ENCODE peak calls at places on chromosomes 3 and 15, in six cellular contexts. One of them, this sample, is unnamed.

GRCh38 chr15:57375827-57376694 is at the start of gene CGNL1:
- DNase-seq in suprapubic skin: no peak
- DNase-seq in heart left ventricle: peak
- DNase-seq in breast epithelium: no peak
- DNase-seq in stomach: peak
- DNase-seq in HCT116: no peak
- DNase-seq in this sample: no peak

GRCh38 chr15:93331545-93332117 is 242.6 kb upstream of the RGMA start:
- DNase-seq in suprapubic skin: no peak
- DNase-seq in heart left ventricle: no peak
- DNase-seq in breast epithelium: no peak
- DNase-seq in stomach: no peak
- DNase-seq in HCT116: no peak
- DNase-seq in this sample: no peak

GRCh38 chr3:151307131-151307530 is 9.5 kb downstream of the GPR87 start:
- DNase-seq in suprapubic skin: no peak
- DNase-seq in heart left ventricle: no peak
- DNase-seq in breast epithelium: no peak
- DNase-seq in stomach: no peak
- DNase-seq in HCT116: no peak
- DNase-seq in this sample: no peak

GRCh38 chr15:78831229-78832207 is 20.3 kb upstream of the ADAMTS7 start:
- DNase-seq in suprapubic skin: no peak
- DNase-seq in heart left ventricle: no peak
- DNase-seq in breast epithelium: no peak
- DNase-seq in stomach: no peak
- DNase-seq in HCT116: no peak
- DNase-seq in this sample: no peak

GRCh38 chr3:70180664-70181063 is 131.8 kb downstream of the MDFIC2 start:
- DNase-seq in suprapubic skin: no peak
- DNase-seq in heart left ventricle: no peak
- DNase-seq in breast epithelium: no peak
- DNase-seq in stomach: no peak
- DNase-seq in HCT116: no peak
- DNase-seq in this sample: no peak

GRCh38 chr3:165070682-165071081 is 7.6 kb downstream of the SI start:
- DNase-seq in suprapubic skin: no peak
- DNase-seq in heart left ventricle: no peak
- DNase-seq in breast epithelium: no peak
- DNase-seq in stomach: no peak
- DNase-seq in HCT116: no peak
- DNase-seq in this sample: no peak

GRCh38 chr3:134357914-134358811 is 16.1 kb downstream of the AMOTL2 start:
- DNase-seq in suprapubic skin: no peak
- DNase-seq in heart left ventricle: no peak
- DNase-seq in breast epithelium: no peak
- DNase-seq in stomach: peak
- DNase-seq in HCT116: peak
- DNase-seq in this sample: no peak

GRCh38 chr15:76328962-76329361 is 7.6 kb upstream of the ISL2 start:
- DNase-seq in suprapubic skin: no peak
- DNase-seq in heart left ventricle: no peak
- DNase-seq in breast epithelium: no peak
- DNase-seq in stomach: no peak
- DNase-seq in HCT116: no peak
- DNase-seq in this sample: no peak

GRCh38 chr3:136042608-136043221 is 77.2 kb downstream of the PPP2R3A start:
- DNase-seq in suprapubic skin: no peak
- DNase-seq in heart left ventricle: no peak
- DNase-seq in breast epithelium: no peak
- DNase-seq in stomach: no peak
- DNase-seq in HCT116: peak
- DNase-seq in this sample: no peak

GRCh38 chr3:139718415-139718814 is 40.6 kb upstream of the NMNAT3 start:
- DNase-seq in suprapubic skin: no peak
- DNase-seq in heart left ventricle: no peak
- DNase-seq in breast epithelium: peak
- DNase-seq in stomach: no peak
- DNase-seq in HCT116: peak
- DNase-seq in this sample: no peak

GRCh38 chr3:144670560-144670959 is 698.9 kb downstream of the DIPK2A start:
- DNase-seq in suprapubic skin: no peak
- DNase-seq in heart left ventricle: no peak
- DNase-seq in breast epithelium: no peak
- DNase-seq in stomach: no peak
- DNase-seq in HCT116: no peak
- DNase-seq in this sample: no peak

GRCh38 chr3:66428733-66429132 is 72.1 kb downstream of the LRIG1 start:
- DNase-seq in suprapubic skin: peak
- DNase-seq in heart left ventricle: peak
- DNase-seq in breast epithelium: peak
- DNase-seq in stomach: peak
- DNase-seq in HCT116: no peak
- DNase-seq in this sample: peak

GRCh38 chr3:141875893-141876380 is 506 bp upstream of the ATP1B3 start:
- DNase-seq in suprapubic skin: peak
- DNase-seq in heart left ventricle: peak
- DNase-seq in breast epithelium: no peak
- DNase-seq in stomach: peak
- DNase-seq in HCT116: peak
- DNase-seq in this sample: peak

GRCh38 chr3:122786067-122786466 is 7.6 kb downstream of the HSPBAP1 start:
- DNase-seq in suprapubic skin: no peak
- DNase-seq in heart left ventricle: no peak
- DNase-seq in breast epithelium: no peak
- DNase-seq in stomach: no peak
- DNase-seq in HCT116: no peak
- DNase-seq in this sample: no peak

GRCh38 chr15:82952156-82953081 is at the start of gene HOMER2:
- DNase-seq in suprapubic skin: no peak
- DNase-seq in heart left ventricle: no peak
- DNase-seq in breast epithelium: peak
- DNase-seq in stomach: peak
- DNase-seq in HCT116: no peak
- DNase-seq in this sample: no peak

GRCh38 chr3:102449341-102449740 is 14.5 kb downstream of the ZPLD1 start:
- DNase-seq in suprapubic skin: no peak
- DNase-seq in heart left ventricle: no peak
- DNase-seq in breast epithelium: no peak
- DNase-seq in stomach: no peak
- DNase-seq in HCT116: no peak
- DNase-seq in this sample: no peak

GRCh38 chr3:97991278-97991652 is 19.0 kb upstream of the RIOX2 start:
- DNase-seq in suprapubic skin: no peak
- DNase-seq in heart left ventricle: no peak
- DNase-seq in breast epithelium: no peak
- DNase-seq in stomach: no peak
- DNase-seq in HCT116: no peak
- DNase-seq in this sample: no peak

GRCh38 chr15:101712078-101712477 is 12.2 kb downstream of the TARS3 start:
- DNase-seq in suprapubic skin: no peak
- DNase-seq in heart left ventricle: no peak
- DNase-seq in breast epithelium: no peak
- DNase-seq in stomach: no peak
- DNase-seq in HCT116: no peak
- DNase-seq in this sample: no peak

GRCh38 chr3:45874677-45875346 is 11.5 kb upstream of the CCR9 start:
- DNase-seq in suprapubic skin: no peak
- DNase-seq in heart left ventricle: no peak
- DNase-seq in breast epithelium: no peak
- DNase-seq in stomach: no peak
- DNase-seq in HCT116: no peak
- DNase-seq in this sample: no peak

GRCh38 chr15:63601026-63601726 is 4.0 kb downstream of the FBXL22 start:
- DNase-seq in suprapubic skin: no peak
- DNase-seq in heart left ventricle: peak
- DNase-seq in breast epithelium: no peak
- DNase-seq in stomach: no peak
- DNase-seq in HCT116: no peak
- DNase-seq in this sample: no peak

GRCh38 chr15:63602595-63602994 is 5.4 kb downstream of the FBXL22 start:
- DNase-seq in suprapubic skin: no peak
- DNase-seq in heart left ventricle: no peak
- DNase-seq in breast epithelium: no peak
- DNase-seq in stomach: no peak
- DNase-seq in HCT116: no peak
- DNase-seq in this sample: no peak

GRCh38 chr15:63600001-63600645 is 2.9 kb downstream of the FBXL22 start:
- DNase-seq in suprapubic skin: no peak
- DNase-seq in heart left ventricle: no peak
- DNase-seq in breast epithelium: no peak
- DNase-seq in stomach: no peak
- DNase-seq in HCT116: no peak
- DNase-seq in this sample: no peak

GRCh38 chr15:63600646-63601025 is 3.4 kb downstream of the FBXL22 start:
- DNase-seq in suprapubic skin: peak
- DNase-seq in heart left ventricle: peak
- DNase-seq in breast epithelium: peak
- DNase-seq in stomach: peak
- DNase-seq in HCT116: peak
- DNase-seq in this sample: peak

GRCh38 chr15:63601727-63602185 is 4.6 kb downstream of the FBXL22 start:
- DNase-seq in suprapubic skin: no peak
- DNase-seq in heart left ventricle: no peak
- DNase-seq in breast epithelium: no peak
- DNase-seq in stomach: no peak
- DNase-seq in HCT116: no peak
- DNase-seq in this sample: no peak
- TF ChIP-seq POLR2A in suprapubic skin: no peak
- TF ChIP-seq POLR2A in heart left ventricle: no peak
- TF ChIP-seq POLR2A in breast epithelium: no peak
- TF ChIP-seq POLR2A in stomach: no peak
- TF ChIP-seq POLR2A in HCT116: no peak
- TF ChIP-seq POLR2A in this sample: no peak

DNA sequence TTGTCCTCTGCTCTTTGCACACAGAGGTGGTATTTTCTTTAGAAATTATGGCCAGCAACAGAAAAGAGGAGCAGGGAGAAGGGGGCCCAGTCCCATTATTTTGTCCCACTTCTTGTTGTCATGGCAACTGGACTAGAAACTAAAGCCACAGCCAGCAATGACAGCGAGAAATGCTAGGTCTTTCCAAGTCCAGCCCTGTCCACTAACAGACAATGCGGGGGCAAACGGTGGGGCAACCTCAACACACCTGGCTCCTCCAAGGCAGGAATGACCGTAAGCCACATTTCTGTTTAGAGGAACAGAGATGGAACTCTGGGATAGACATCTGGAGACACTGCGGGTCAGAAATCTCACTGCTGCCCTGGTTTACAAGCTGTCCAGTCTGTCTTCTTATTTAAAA is 107.3 kb downstream of the RFTN1 start:
- DNase-seq in suprapubic skin: no peak
- DNase-seq in heart left ventricle: no peak
- DNase-seq in breast epithelium: no peak
- DNase-seq in stomach: no peak
- DNase-seq in HCT116: no peak
- DNase-seq in this sample: no peak
- TF ChIP-seq CTCF in suprapubic skin: no peak
- TF ChIP-seq CTCF in heart left ventricle: no peak
- TF ChIP-seq CTCF in breast epithelium: no peak
- TF ChIP-seq CTCF in stomach: no peak
- TF ChIP-seq CTCF in HCT116: no peak
- TF ChIP-seq CTCF in this sample: no peak

GRCh38 chr15:71080705-71081104 is 34.6 kb upstream of the THSD4 start:
- DNase-seq in suprapubic skin: no peak
- DNase-seq in heart left ventricle: no peak
- DNase-seq in breast epithelium: no peak
- DNase-seq in stomach: no peak
- DNase-seq in HCT116: no peak
- DNase-seq in this sample: no peak

GRCh38 chr15:71079208-71080044 is 35.8 kb upstream of the THSD4 start:
- DNase-seq in suprapubic skin: no peak
- DNase-seq in heart left ventricle: no peak
- DNase-seq in breast epithelium: no peak
- DNase-seq in stomach: peak
- DNase-seq in HCT116: no peak
- DNase-seq in this sample: no peak

GRCh38 chr15:71080166-71080565 is 35.1 kb upstream of the THSD4 start:
- DNase-seq in suprapubic skin: no peak
- DNase-seq in heart left ventricle: no peak
- DNase-seq in breast epithelium: no peak
- DNase-seq in stomach: no peak
- DNase-seq in HCT116: no peak
- DNase-seq in this sample: no peak

GRCh38 chr15:71082803-71083202 is 32.5 kb upstream of the THSD4 start:
- DNase-seq in suprapubic skin: no peak
- DNase-seq in heart left ventricle: no peak
- DNase-seq in breast epithelium: no peak
- DNase-seq in stomach: no peak
- DNase-seq in HCT116: no peak
- DNase-seq in this sample: no peak

DNA sequence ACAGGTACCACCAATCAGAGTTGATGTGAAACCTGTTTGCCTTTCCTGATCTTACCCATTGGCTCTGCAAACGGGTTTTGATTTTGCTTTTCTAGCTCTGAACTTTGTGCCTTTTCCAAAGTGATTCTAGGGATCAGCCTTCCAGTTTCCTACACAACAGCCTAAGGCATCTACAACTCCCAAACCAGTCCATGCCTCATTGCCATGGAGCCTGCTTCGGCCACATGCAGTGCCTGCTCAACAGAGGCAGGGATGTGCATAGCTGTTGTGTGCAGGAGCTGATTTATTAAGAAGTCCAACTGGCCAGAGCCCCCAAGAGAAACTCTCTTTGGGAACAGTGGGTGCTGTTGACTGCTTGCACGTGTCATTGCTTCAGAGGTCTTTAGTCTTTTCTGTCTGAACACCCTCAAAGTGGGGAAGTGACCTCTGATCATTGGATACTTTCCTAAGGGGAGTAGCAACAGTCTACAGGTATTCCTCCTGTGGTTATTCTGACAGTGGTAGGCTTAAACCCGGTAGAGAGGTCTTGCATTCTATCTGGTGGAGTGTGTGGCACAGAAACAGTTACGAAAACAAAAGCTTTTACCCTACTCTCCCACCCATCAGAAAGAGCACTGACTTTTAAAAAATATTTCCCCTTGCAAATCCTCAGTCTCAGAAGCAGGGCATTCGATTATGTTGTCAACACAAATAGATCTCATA is 36.6 kb upstream of the THSD4 start:
- DNase-seq in suprapubic skin: no peak
- DNase-seq in heart left ventricle: no peak
- DNase-seq in breast epithelium: no peak
- DNase-seq in stomach: no peak
- DNase-seq in HCT116: no peak
- DNase-seq in this sample: no peak
- H3K4me3 ChIP-seq in suprapubic skin: no peak
- H3K4me3 ChIP-seq in heart left ventricle: no peak
- H3K4me3 ChIP-seq in breast epithelium: no peak
- H3K4me3 ChIP-seq in stomach: no peak
- H3K4me3 ChIP-seq in HCT116: no peak
- H3K4me3 ChIP-seq in this sample: no peak

DNA sequence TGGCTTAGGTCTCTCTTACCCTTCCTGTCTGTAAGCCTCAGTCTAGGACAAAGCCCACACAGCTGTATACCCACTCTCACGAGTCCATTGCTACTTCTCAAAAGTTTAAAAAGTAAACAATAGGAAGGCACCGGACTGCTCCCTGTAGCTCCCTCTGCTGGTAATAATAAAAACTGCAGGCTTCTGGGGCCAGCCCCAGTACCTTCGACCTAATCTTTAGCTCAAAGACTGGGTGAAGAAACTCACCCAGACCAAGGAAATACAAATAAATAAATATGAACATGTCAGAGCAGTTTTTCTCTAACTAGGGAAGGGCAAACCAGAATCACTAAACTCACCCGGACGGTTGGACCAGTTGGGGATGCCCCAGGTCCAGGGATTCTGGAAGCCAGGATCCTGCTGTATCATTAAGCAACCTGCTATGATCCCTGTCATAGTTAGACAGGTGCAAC is 5.0 kb downstream of the FAM219B start:
- DNase-seq in suprapubic skin: no peak
- DNase-seq in heart left ventricle: no peak
- DNase-seq in breast epithelium: peak
- DNase-seq in stomach: peak
- DNase-seq in HCT116: no peak
- DNase-seq in this sample: peak
- TF ChIP-seq POLR2A in suprapubic skin: no peak
- TF ChIP-seq POLR2A in heart left ventricle: no peak
- TF ChIP-seq POLR2A in breast epithelium: no peak
- TF ChIP-seq POLR2A in stomach: no peak
- TF ChIP-seq POLR2A in HCT116: no peak
- TF ChIP-seq POLR2A in this sample: no peak

This sample was measured in lower leg skin.